ENCODE peak calls at places on chromosomes 4 and X, in eight cellular contexts. D is astrocyte of the spinal cord; Z is T-cell; P is WTC11; T is cardiac fibroblast; Q is GM13976; B is stimulated activated CD4-positive, alpha-beta T cell treated with anti-CD3 and anti-CD28 coated beads, TNF-alpha, amount 100 ng/mL, for 1 hour; O is erythroblast. N is an unnamed sample.

GRCh38 chrX:2690856-2691542 is at the start of gene CD99:
- DNase-seq in D (peak), B (peak), Q (peak), T (peak), P (peak), Z (peak), O (no peak), N (no peak)

GRCh38 chrX:145729635-145730034 is 88.0 kb upstream of the SLITRK2 start:
- DNase-seq in Z (no peak), Q (no peak), O (no peak), D (peak), B (no peak), P (no peak), T (peak), N (no peak)

GRCh38 chr4:176653406-176654220 is 139.1 kb downstream of the VEGFC start:
- DNase-seq in Z (no peak), O (no peak), T (peak), Q (no peak), P (no peak), B (no peak), D (no peak), N (no peak)

GRCh38 chr4:169315530-169316306 is 45.0 kb upstream of the SH3RF1 start:
- DNase-seq in D (peak), Z (no peak), O (peak), T (peak), P (no peak), B (no peak), Q (no peak), N (no peak)

GRCh38 chr4:88697588-88698329 is at the start of gene NAP1L5:
- DNase-seq in Z (peak), O (peak), B (peak), T (peak), D (peak), P (peak), Q (peak), N (peak)

GRCh38 chr4:159382875-159383568 is 280.1 kb downstream of the RAPGEF2 start:
- DNase-seq in T (no peak), Q (no peak), B (no peak), O (no peak), D (no peak), P (no peak), Z (no peak), N (no peak)

GRCh38 chr4:1720163-1720983 is 750 bp downstream of the TMEM129 start:
- DNase-seq in Z (peak), D (peak), Q (peak), B (peak), T (peak), O (peak), P (peak), N (no peak)

GRCh38 chr4:159455675-159456235 is 352.9 kb downstream of the RAPGEF2 start:
- DNase-seq in B (no peak), D (peak), Z (no peak), Q (peak), T (peak), P (peak), O (peak), N (no peak)

GRCh38 chrX:55787063-55787462 is 69.5 kb downstream of the RRAGB start:
- DNase-seq in B (no peak), D (no peak), O (no peak), Z (no peak), Q (no peak), P (no peak), T (no peak), N (no peak)

GRCh38 chr4:24433515-24434192 is 150.7 kb downstream of the DHX15 start:
- DNase-seq in Z (no peak), T (no peak), P (no peak), D (no peak), O (no peak), B (no peak), Q (no peak), N (no peak)

GRCh38 chr4:150828159-150828558 is 186.9 kb downstream of the LRBA start:
- DNase-seq in P (no peak), T (no peak), B (no peak), D (no peak), O (no peak), Q (peak), Z (peak), N (no peak)

GRCh38 chrX:150234126-150234525 is 129.0 kb upstream of the MAMLD1 start:
- DNase-seq in Z (no peak), Q (no peak), D (no peak), B (no peak), T (peak), O (no peak), P (no peak), N (no peak)

GRCh38 chr4:54940996-54941395 is 184.4 kb downstream of the KDR start:
- DNase-seq in O (no peak), B (peak), D (no peak), T (no peak), Q (peak), Z (no peak), P (no peak), N (no peak)

GRCh38 chr4:107719211-107719926 is 665 bp downstream of the PAPSS1 start:
- DNase-seq in Q (peak), O (peak), B (no peak), P (no peak), T (peak), D (peak), Z (no peak), N (no peak)

GRCh38 chr4:78496021-78496643 is 55.4 kb upstream of the ANXA3 start:
- DNase-seq in D (no peak), T (no peak), B (no peak), P (no peak), O (no peak), Q (no peak), Z (no peak), N (no peak)

GRCh38 chr4:147916351-147916750 is 184.5 kb downstream of the ARHGAP10 start:
- DNase-seq in D (peak), B (no peak), T (peak), P (no peak), O (no peak), Z (no peak), Q (no peak), N (no peak)

GRCh38 chrX:47232197-47232802 is 509 bp upstream of the USP11 start:
- DNase-seq in B (no peak), Z (no peak), D (no peak), T (no peak), O (no peak), Q (no peak), P (no peak), N (no peak)

GRCh38 chr4:8705161-8706145 is 112.9 kb downstream of the CPZ start:
- DNase-seq in D (no peak), Q (no peak), B (no peak), T (no peak), O (no peak), Z (no peak), P (peak), N (no peak)

GRCh38 chrX:130772313-130773140 is 130.5 kb downstream of the ENOX2 start:
- DNase-seq in P (no peak), D (peak), B (no peak), O (no peak), Z (no peak), Q (no peak), T (peak), N (no peak)

GRCh38 chr4:40003986-40004385 is 26.3 kb upstream of the PDS5A start:
- DNase-seq in D (peak), T (peak), Z (no peak), P (no peak), B (no peak), O (no peak), Q (no peak), N (no peak)

GRCh38 chr4:94528792-94529451 is 77.2 kb downstream of the PDLIM5 start:
- DNase-seq in P (no peak), T (no peak), B (no peak), D (no peak), O (no peak), Z (no peak), Q (no peak), N (no peak)

GRCh38 chrX:21946925-21947641 is 6.6 kb downstream of the SMS start:
- DNase-seq in O (no peak), P (peak), B (no peak), T (peak), Z (no peak), D (peak), Q (no peak), N (no peak)

GRCh38 chr4:65868096-65868824 is 198.0 kb upstream of the EPHA5 start:
- DNase-seq in P (no peak), B (no peak), D (no peak), Q (no peak), T (no peak), O (no peak), Z (no peak), N (no peak)

GRCh38 chr4:37475087-37475486 is 211.1 kb downstream of the RELL1 start:
- DNase-seq in B (no peak), O (no peak), Q (no peak), Z (no peak), D (no peak), P (no peak), T (no peak), N (no peak)

GRCh38 chrX:129744881-129745321 is 6.1 kb downstream of the XPNPEP2 start:
- DNase-seq in T (no peak), B (no peak), D (no peak), P (no peak), Z (no peak), Q (no peak), O (no peak), N (no peak)

GRCh38 chr4:135508006-135508714 is 1306.6 kb upstream of the PABPC4L start:
- DNase-seq in Q (no peak), P (no peak), B (no peak), T (peak), D (peak), O (no peak), Z (no peak), N (no peak)

GRCh38 chr4:128451270-128451905 is 163.8 kb upstream of the PGRMC2 start:
- DNase-seq in O (no peak), D (no peak), Z (no peak), Q (no peak), P (no peak), T (no peak), B (no peak), N (no peak)

GRCh38 chr4:81491943-81492342 is 20.2 kb upstream of the RASGEF1B start:
- DNase-seq in O (no peak), P (no peak), B (no peak), Z (no peak), D (peak), Q (no peak), T (peak), N (no peak)

GRCh38 chr4:141810702-141811365 is 174.5 kb downstream of the IL15 start:
- DNase-seq in P (no peak), B (no peak), Z (no peak), O (no peak), D (peak), Q (no peak), T (no peak), N (no peak)

GRCh38 chr4:126777649-126778048 is 855.1 kb upstream of the INTU start:
- DNase-seq in D (peak), Q (no peak), O (no peak), P (no peak), T (peak), B (no peak), Z (no peak), N (no peak)

GRCh38 chrX:123450217-123450616 is 266.1 kb downstream of the GRIA3 start:
- DNase-seq in D (no peak), Z (no peak), O (no peak), B (no peak), Q (no peak), T (peak), P (no peak), N (no peak)

GRCh38 chrX:56947695-56948094 is 47.6 kb downstream of the SPIN3 start:
- DNase-seq in Z (no peak), O (no peak), T (peak), P (no peak), B (no peak), D (no peak), Q (no peak), N (no peak)

GRCh38 chr4:113978105-113978504 is 1.3 kb downstream of the ARSJ start:
- DNase-seq in O (no peak), D (peak), Z (no peak), Q (no peak), T (no peak), B (no peak), P (no peak), N (no peak)

GRCh38 chr4:87933337-87933736 is 42.2 kb upstream of the SPP1 start:
- DNase-seq in Z (no peak), D (no peak), B (no peak), T (no peak), P (no peak), Q (no peak), O (no peak), N (no peak)

GRCh38 chr4:79848329-79848728 is 224.7 kb downstream of the ANTXR2 start:
- DNase-seq in Z (no peak), P (no peak), Q (no peak), B (no peak), O (no peak), T (no peak), D (no peak), N (no peak)

GRCh38 chrX:49284212-49284611 is 14.6 kb downstream of the PPP1R3F start:
- DNase-seq in Z (no peak), O (no peak), P (no peak), D (no peak), T (no peak), Q (no peak), B (no peak), N (no peak)

GRCh38 chrX:80808854-80809493 is 703 bp downstream of the BRWD3 start:
- DNase-seq in B (peak), O (peak), Z (peak), Q (peak), D (peak), P (peak), T (peak), N (peak)